ENCODE peak calls at places on chromosome 4, in six cellular contexts. B is GM13976, V is nephron progenitor cell, M is HL-60, A is MCF 10A, X is neural progenitor cell. F is an unnamed sample.

GRCh38 chr4:114383055-114383454 is 215.6 kb upstream of the UGT8 start:
- DNase-seq in B (no peak), V (no peak), M (no peak), A (no peak), X (no peak), F (no peak)

GRCh38 chr4:8836664-8837171 is 34.9 kb downstream of the HMX1 start:
- DNase-seq in B (no peak), V (no peak), M (no peak), A (no peak), X (no peak), F (no peak)

GRCh38 chr4:112975567-112976355 is 73.7 kb upstream of the ANK2 start:
- DNase-seq in B (no peak), V (no peak), M (no peak), A (no peak), X (no peak), F (no peak)

GRCh38 chr4:2163311-2163821 is 78.6 kb downstream of the HAUS3 start:
- DNase-seq in B (no peak), V (no peak), M (no peak), A (no peak), X (no peak), F (no peak)

GRCh38 chr4:28677808-28678207 is 1817.2 kb downstream of the STIM2 start:
- DNase-seq in B (no peak), V (no peak), M (no peak), A (no peak), X (no peak), F (no peak)

GRCh38 chr4:150501019-150501727 is 80.8 kb upstream of the MAB21L2 start:
- DNase-seq in B (no peak), V (no peak), M (peak), A (peak), X (no peak), F (peak)

GRCh38 chr4:26297219-26297618 is 23.6 kb upstream of the RBPJ start:
- DNase-seq in B (no peak), V (no peak), M (no peak), A (no peak), X (no peak), F (no peak)

GRCh38 chr4:95362906-95363578 is 185.7 kb downstream of the UNC5C start:
- DNase-seq in B (no peak), V (peak), M (no peak), A (peak), X (peak), F (no peak)

GRCh38 chr4:136818811-136819210 is 713.5 kb downstream of the PCDH18 start:
- DNase-seq in B (no peak), V (no peak), M (no peak), A (no peak), X (no peak), F (no peak)

GRCh38 chr4:184462724-184463123 is 11.6 kb downstream of the IRF2 start:
- DNase-seq in B (no peak), V (no peak), M (no peak), A (no peak), X (no peak), F (no peak)

GRCh38 chr4:24662065-24662464 is 77.7 kb upstream of the DHX15 start:
- DNase-seq in B (no peak), V (no peak), M (no peak), A (no peak), X (no peak), F (no peak)

GRCh38 chr4:87007345-87008181 is 72.8 kb downstream of the AFF1 start:
- DNase-seq in B (no peak), V (peak), M (peak), A (peak), X (peak), F (no peak)

GRCh38 chr4:76856183-76856969 is 41.6 kb downstream of the SOWAHB start:
- DNase-seq in B (no peak), V (peak), M (peak), A (peak), X (no peak), F (peak)

GRCh38 chr4:38590017-38590416 is 74.0 kb upstream of the KLF3 start:
- DNase-seq in B (no peak), V (no peak), M (no peak), A (no peak), X (no peak), F (no peak)

GRCh38 chr4:153759407-153760226 is at the start of gene RNF175:
- DNase-seq in B (no peak), V (peak), M (no peak), A (no peak), X (peak), F (no peak)

GRCh38 chr4:183180621-183181020 is 81.6 kb downstream of the WWC2 start:
- DNase-seq in B (no peak), V (no peak), M (no peak), A (no peak), X (no peak), F (no peak)

GRCh38 chr4:95409127-95409526 is 139.6 kb downstream of the UNC5C start:
- DNase-seq in B (no peak), V (no peak), M (no peak), A (peak), X (no peak), F (no peak)

GRCh38 chr4:172758586-172759340 is 409.8 kb upstream of the GALNT7 start:
- DNase-seq in B (no peak), V (no peak), M (peak), A (peak), X (no peak), F (no peak)

GRCh38 chr4:186931519-186931918 is 207.9 kb upstream of the FAT1 start:
- DNase-seq in B (no peak), V (no peak), M (no peak), A (peak), X (no peak), F (peak)

DNA sequence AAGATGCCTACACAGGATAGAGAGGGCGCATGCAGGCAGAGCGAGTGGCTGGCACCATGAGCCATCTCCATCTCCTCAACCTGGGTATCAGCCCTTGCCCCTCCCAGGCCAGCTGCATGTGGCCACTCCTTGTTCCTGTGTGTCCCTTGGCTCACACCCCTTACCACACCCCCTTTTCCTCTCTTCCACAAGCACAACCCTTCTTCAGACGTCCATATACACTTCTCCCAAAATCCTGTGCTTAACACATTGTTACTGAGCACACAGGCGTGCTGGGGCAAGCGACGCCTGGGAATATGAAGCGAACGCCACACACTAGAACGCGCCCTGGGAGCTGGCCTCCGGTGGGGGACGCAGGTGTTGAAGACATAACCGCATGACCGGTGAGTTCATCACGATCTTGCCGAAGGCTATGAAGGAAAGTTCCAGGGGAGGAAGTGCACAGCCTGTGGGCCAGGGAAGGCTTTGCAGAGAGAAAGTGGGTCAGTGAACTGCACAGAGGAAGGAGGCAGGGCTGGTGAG is 19.1 kb upstream of the KIAA0232 start:
- DNase-seq in B (no peak), V (no peak), M (peak), A (peak), X (no peak), F (no peak)
- TF ChIP-seq CTCF in B (no peak), V (no peak), M (no peak), A (peak), X (no peak), F (no peak)

GRCh38 chr4:108762559-108763225 is at the start of gene ETNPPL:
- DNase-seq in B (peak), V (peak), M (peak), A (no peak), X (peak), F (no peak)
- TF ChIP-seq CTCF in B (no peak), V (no peak), M (no peak), A (no peak), X (no peak), F (no peak)

DNA sequence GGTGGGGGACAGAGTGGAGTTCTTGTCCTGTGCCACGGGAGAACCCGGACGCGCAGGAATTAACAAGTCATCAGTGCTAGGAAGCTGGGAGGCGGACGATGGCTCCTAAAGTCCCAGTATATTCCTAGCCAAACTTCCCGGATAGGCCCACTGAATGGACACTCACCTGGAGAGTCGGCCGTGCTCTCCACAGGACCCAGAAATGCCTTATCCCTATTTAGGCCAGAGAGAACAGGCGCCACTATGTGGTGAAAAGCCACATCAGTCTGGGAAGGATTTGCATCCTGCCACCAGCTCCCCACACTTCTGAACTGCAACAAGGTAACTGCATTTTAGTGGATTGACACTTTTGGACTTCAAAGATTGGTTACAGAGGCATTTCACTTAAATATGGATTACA is 1.1 kb downstream of the CFAP299 start:
- DNase-seq in B (peak), V (peak), M (peak), A (peak), X (peak), F (no peak)
- TF ChIP-seq CTCF in B (no peak), V (no peak), M (no peak), A (no peak), X (peak), F (peak)

GRCh38 chr4:123659759-123660158 is 263.2 kb downstream of the SPRY1 start:
- DNase-seq in B (no peak), V (no peak), M (peak), A (peak), X (no peak), F (no peak)

GRCh38 chr4:123659262-123659661 is 262.7 kb downstream of the SPRY1 start:
- DNase-seq in B (no peak), V (no peak), M (no peak), A (no peak), X (no peak), F (no peak)

GRCh38 chr4:123662827-123663226 is 266.2 kb downstream of the SPRY1 start:
- DNase-seq in B (no peak), V (no peak), M (no peak), A (no peak), X (no peak), F (no peak)

GRCh38 chr4:123666486-123666885 is 269.9 kb downstream of the SPRY1 start:
- DNase-seq in B (no peak), V (no peak), M (no peak), A (no peak), X (no peak), F (no peak)

GRCh38 chr4:123661080-123661737 is 264.6 kb downstream of the SPRY1 start:
- DNase-seq in B (no peak), V (no peak), M (no peak), A (peak), X (no peak), F (no peak)
- TF ChIP-seq CTCF in B (no peak), V (peak), M (no peak), A (peak), X (peak), F (peak)

GRCh38 chr4:175051974-175052373 is 133.8 kb downstream of the ADAM29 start:
- DNase-seq in B (no peak), V (no peak), M (no peak), A (peak), X (no peak), F (no peak)

GRCh38 chr4:175054980-175055379 is 136.8 kb downstream of the ADAM29 start:
- DNase-seq in B (no peak), V (no peak), M (no peak), A (no peak), X (peak), F (no peak)
- TF ChIP-seq CTCF in B (peak), V (no peak), M (no peak), A (no peak), X (peak), F (no peak)

DNA sequence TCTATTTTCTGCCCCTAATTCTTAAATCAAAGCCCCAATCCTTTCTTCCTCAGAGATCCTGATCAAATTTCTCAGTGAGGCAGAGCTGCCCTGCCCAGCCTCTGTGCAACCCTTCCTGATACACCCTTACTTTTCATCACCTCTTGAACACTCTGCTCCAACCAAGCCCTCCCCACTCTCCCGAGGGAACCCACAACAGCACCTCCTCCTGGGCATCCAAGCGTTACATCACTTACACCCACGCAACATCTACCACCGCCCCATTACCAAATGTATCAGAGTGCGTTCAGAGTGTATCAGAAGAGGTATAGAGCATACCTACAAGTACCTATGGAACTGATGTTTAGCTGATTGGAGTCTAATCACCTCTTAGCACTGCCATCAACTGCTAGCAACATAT is 186.5 kb downstream of the RAP1GDS1 start:
- DNase-seq in B (no peak), V (no peak), M (peak), A (peak), X (no peak), F (no peak)
- TF ChIP-seq CTCF in B (no peak), V (no peak), M (no peak), A (no peak), X (peak), F (no peak)

GRCh38 chr4:3193531-3194203 is 55.3 kb upstream of the MSANTD1 start:
- DNase-seq in B (no peak), V (no peak), M (no peak), A (peak), X (no peak), F (no peak)
- TF ChIP-seq CTCF in B (no peak), V (no peak), M (no peak), A (peak), X (peak), F (peak)

GRCh38 chr4:177583000-177583399 is 140.8 kb upstream of the AGA start:
- DNase-seq in B (no peak), V (no peak), M (no peak), A (no peak), X (no peak), F (no peak)

GRCh38 chr4:177574446-177574845 is 132.2 kb upstream of the AGA start:
- DNase-seq in B (no peak), V (no peak), M (no peak), A (peak), X (no peak), F (no peak)

GRCh38 chr4:177579649-177580048 is 137.4 kb upstream of the AGA start:
- DNase-seq in B (no peak), V (no peak), M (no peak), A (peak), X (no peak), F (no peak)
- TF ChIP-seq CTCF in B (peak), V (no peak), M (no peak), A (peak), X (peak), F (no peak)

GRCh38 chr4:178599521-178599920 is 1157.3 kb upstream of the AGA start:
- DNase-seq in B (no peak), V (no peak), M (no peak), A (peak), X (peak), F (no peak)
- TF ChIP-seq CTCF in B (no peak), V (no peak), M (no peak), A (peak), X (peak), F (no peak)